ENCODE peak calls at places on chromosomes 12 and 14, in six cellular contexts. A, K, S, T, C and Y are unnamed samples. For H3K4me1 and H3K27me3, the result is how much of the 10 kb centered on the place peaks cover.

GRCh38 chr12:100077367-100077766 is 65.3 kb downstream of the BLTP3B start:
- DNase-seq in C (no peak), K (no peak), S (no peak), A (no peak), T (no peak), Y (no peak)

GRCh38 chr14:77799863-77800730 is at the start of gene ADCK1:
- DNase-seq in K (peak), A (peak), C (peak), T (peak), S (peak), Y (peak)

GRCh38 chr12:111937429-111937828 is 75.5 kb downstream of the TMEM116 start:
- DNase-seq in S (no peak), A (no peak), T (no peak), K (no peak), C (no peak), Y (no peak)

GRCh38 chr12:86774841-86775386 is 518.7 kb upstream of the MGAT4C start:
- DNase-seq in C (no peak), A (no peak), T (no peak), K (no peak), S (no peak), Y (no peak)

GRCh38 chr12:68122236-68122920 is 37.2 kb downstream of the IFNG start:
- DNase-seq in C (no peak), K (no peak), S (no peak), A (no peak), T (no peak), Y (no peak)

GRCh38 chr12:43675048-43675904 is 83.3 kb downstream of the PUS7L start:
- DNase-seq in T (no peak), S (no peak), C (peak), A (no peak), K (no peak), Y (no peak)

GRCh38 chr14:29846339-29847129 is 81.1 kb downstream of the PRKD1 start:
- DNase-seq in A (no peak), C (no peak), T (no peak), S (no peak), K (no peak), Y (no peak)

GRCh38 chr12:57918182-57918581 is 23.2 kb upstream of the ATP23 start:
- DNase-seq in K (no peak), S (no peak), A (no peak), C (no peak), T (no peak), Y (no peak)

GRCh38 chr14:76024211-76024907 is 38.8 kb downstream of the IFT43 start:
- DNase-seq in T (no peak), A (no peak), C (no peak), S (no peak), K (no peak), Y (no peak)

GRCh38 chr12:64039285-64039871 is 182.7 kb downstream of the KICS2 start:
- DNase-seq in A (peak), T (no peak), K (no peak), C (no peak), S (peak), Y (no peak)

GRCh38 chr12:64747681-64748080 is 11.5 kb downstream of the GNS start:
- DNase-seq in T (no peak), A (peak), C (no peak), K (no peak), S (no peak), Y (no peak)

GRCh38 chr14:93008381-93008780 is 85.4 kb downstream of the CHGA start:
- DNase-seq in A (peak), C (no peak), T (no peak), K (peak), S (no peak), Y (peak)

GRCh38 chr12:119128527-119128926 is 50.2 kb upstream of the HSPB8 start:
- DNase-seq in T (no peak), A (no peak), S (no peak), C (peak), K (no peak), Y (no peak)

GRCh38 chr12:110579239-110579888 is 3.8 kb downstream of the PPTC7 start:
- DNase-seq in C (peak), A (no peak), S (no peak), K (no peak), T (no peak), Y (no peak)

GRCh38 chr12:26870491-26871419 is 37.8 kb upstream of the ITPR2 start:
- DNase-seq in C (no peak), T (no peak), A (peak), K (peak), S (no peak), Y (no peak)

DNA sequence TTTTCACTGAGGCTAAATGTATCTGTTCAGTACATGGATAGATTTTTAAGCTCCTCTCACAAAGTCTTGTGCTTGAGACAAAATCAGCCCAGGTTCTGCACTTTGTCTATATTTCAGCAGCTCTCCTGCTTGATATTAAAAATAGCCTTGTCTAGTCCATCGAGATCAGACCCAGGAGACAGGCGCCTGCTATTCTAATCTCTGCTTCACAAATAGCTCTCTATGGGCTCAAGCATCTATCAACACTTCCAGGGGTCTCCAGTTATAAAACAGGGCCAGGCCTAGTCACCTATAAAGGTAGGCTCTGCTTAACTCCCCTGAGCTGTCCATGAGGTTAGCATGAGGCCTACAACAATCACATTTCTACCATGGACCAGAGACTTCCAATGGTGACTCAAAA is 62.5 kb downstream of the ZFP36L1 start:
- DNase-seq in C (no peak), S (no peak), T (no peak), A (no peak), K (no peak), Y (no peak)
- H3K4me1 ChIP-seq in C (under half), S (under half), T (under half), A (under half), K (under half), Y (under half)

GRCh38 chr14:54395284-54395683 is 1.5 kb upstream of the CDKN3 start:
- DNase-seq in S (no peak), T (no peak), C (no peak), A (no peak), K (no peak), Y (no peak)

GRCh38 chr14:54396183-54396492 is 669 bp upstream of the CDKN3 start:
- DNase-seq in T (no peak), C (no peak), S (no peak), K (no peak), A (no peak), Y (no peak)

GRCh38 chr14:54395716-54396115 is 1.1 kb upstream of the CDKN3 start:
- DNase-seq in C (no peak), K (no peak), T (no peak), S (no peak), A (no peak), Y (no peak)

GRCh38 chr14:54394596-54394995 is 2.2 kb upstream of the CDKN3 start:
- DNase-seq in T (no peak), C (no peak), K (no peak), A (no peak), S (no peak), Y (no peak)

GRCh38 chr14:54392131-54392859 is 4.5 kb upstream of the CDKN3 start:
- DNase-seq in A (no peak), S (no peak), C (no peak), K (no peak), T (no peak), Y (no peak)
- H3K27me3 ChIP-seq in A (under half), S (under half), C (under half), K (under half), T (under half), Y (under half)

DNA sequence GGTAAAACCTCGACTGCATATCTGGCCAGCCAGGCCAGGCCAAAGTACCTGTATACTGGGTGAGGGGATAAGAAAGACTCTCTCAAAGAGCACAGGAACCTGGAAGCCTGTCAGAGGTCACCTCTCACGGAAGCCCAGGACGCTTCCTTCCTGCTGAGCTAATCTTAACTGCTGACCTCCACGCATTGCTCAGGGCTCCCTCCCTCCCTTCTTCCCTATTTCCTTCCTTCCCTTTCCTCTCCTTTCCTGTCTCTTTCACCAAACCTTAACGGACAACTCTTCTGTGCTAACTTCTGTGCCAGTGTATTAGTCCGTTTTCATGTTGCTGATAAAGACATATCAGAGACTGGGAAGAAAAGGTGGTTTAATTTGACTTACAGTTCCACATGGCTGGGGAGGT is 14.8 kb upstream of the RNASE10 start:
- DNase-seq in C (no peak), A (no peak), T (no peak), S (no peak), K (no peak), Y (no peak)
- H3K4me1 ChIP-seq in C (under half), A (under half), T (half or more), S (under half), K (under half), Y (under half)

DNA sequence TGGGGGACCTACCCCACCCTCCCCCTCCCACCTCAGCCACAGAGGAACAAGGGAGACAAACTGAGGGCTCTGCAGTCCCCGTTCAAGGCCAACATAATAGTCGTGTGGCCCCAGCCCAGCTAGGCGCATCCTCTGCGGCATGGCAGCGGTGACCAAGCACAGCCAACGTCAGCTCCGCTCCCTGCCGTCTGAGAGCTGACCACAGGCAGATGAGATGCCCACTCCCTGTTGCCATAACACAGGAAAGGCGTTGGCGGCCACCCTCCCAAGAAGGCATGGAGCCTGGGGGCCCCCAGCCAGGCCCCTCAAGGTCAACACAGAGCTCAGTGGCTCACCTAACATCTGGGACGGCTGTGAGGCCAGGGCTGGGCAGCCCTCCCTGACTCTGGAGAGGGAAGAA is 32.6 kb upstream of the UBC start:
- DNase-seq in C (no peak), T (no peak), A (no peak), K (no peak), S (no peak), Y (no peak)
- H3K27me3 ChIP-seq in C (under half), T (under half), A (under half), K (under half), S (under half), Y (under half)

GRCh38 chr12:91513354-91513753 is 330.7 kb upstream of the DCN start:
- DNase-seq in T (no peak), K (no peak), A (no peak), S (no peak), C (no peak), Y (no peak)
- H3K4me1 ChIP-seq in T (under half), K (under half), A (under half), S (under half), C (under half), Y (under half)

GRCh38 chr12:132333273-132333672 is 3.9 kb upstream of the GALNT9 start:
- DNase-seq in S (no peak), K (no peak), T (no peak), C (no peak), A (no peak), Y (no peak)
- H3K27me3 ChIP-seq in S (half or more), K (under half), T (under half), C (under half), A (under half), Y (under half)

DNA sequence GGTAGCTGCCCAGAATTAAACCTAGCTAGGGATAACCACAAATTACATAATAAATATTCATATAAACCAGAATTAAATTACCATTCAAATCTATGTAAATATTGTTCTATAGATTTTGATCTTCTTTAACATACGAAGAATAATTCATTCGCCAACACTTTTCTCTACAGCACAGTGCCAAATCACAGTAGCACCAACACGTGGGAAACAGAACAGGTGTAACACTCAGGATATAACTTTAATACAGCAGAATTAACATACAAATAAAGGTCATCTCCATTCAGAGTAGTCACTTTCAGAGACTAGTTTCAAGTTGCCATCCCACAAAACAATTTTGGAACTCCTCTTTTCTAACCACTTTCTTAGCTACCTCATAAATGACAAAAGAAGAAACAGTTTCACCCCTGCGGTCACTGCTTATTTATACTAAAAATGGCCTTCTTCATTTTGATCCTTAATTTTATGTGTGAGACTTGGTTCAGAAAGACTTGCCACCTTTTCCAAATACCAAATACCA is 15.7 kb downstream of the OSBPL8 start:
- DNase-seq in A (no peak), S (no peak), T (no peak), K (no peak), C (no peak), Y (no peak)
- H3K4me1 ChIP-seq in A (under half), S (under half), T (half or more), K (half or more), C (under half), Y (under half)

GRCh38 chr12:44875417-44875953 is 630 bp downstream of the NELL2 start:
- DNase-seq in C (peak), T (no peak), K (no peak), A (peak), S (peak), Y (no peak)
- H3K27me3 ChIP-seq in C (under half), T (under half), K (under half), A (under half), S (under half), Y (under half)

DNA sequence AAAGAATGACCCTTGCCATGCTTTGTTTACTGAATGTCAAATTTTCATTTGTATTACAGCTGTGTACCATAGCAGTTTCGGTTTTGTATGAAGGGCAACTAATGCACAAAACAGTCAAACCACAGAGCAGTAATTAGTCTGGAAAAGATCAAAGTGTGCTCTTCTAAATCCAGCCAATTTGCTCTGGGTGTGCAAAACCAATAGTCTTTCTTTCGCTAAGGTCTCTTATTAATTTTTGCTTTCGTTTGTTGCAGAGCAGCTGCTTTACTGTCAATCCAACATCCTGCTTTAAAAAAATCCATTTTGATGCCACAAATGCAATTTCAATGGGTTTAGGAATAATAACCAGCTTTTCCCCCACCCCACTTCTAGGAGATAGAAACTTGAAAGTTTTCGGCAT is 114.2 kb downstream of the BRMS1L start:
- DNase-seq in T (no peak), C (no peak), S (no peak), K (no peak), A (no peak), Y (no peak)
- H3K4me1 ChIP-seq in T (under half), C (under half), S (under half), K (under half), A (under half), Y (under half)

DNA sequence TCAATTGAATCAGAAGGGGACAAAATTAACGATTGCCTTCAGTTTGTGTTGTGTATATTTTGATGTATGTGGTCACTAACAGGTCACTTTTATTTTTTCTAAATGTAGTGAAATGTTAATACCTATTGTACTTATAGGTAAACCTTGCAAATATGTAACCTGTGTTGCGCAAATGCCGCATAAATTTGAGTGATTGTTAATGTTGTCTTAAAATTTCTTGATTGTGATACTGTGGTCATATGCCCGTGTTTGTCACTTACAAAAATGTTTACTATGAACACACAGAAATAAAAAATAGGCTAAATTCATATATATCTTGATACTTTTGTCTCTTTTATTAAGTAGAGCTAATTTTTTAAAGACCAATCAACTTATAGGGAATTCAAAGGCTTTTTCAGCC is 2.8 kb downstream of the FOXG1 start:
- DNase-seq in A (no peak), T (no peak), K (no peak), C (no peak), S (no peak), Y (no peak)
- H3K27me3 ChIP-seq in A (half or more), T (under half), K (under half), C (half or more), S (half or more), Y (under half)